ENCODE peak calls at places on chromosome 15, in six cellular contexts. X is stomach, Q is esophagus muscularis mucosa, C is HepG2, K is sigmoid colon, T is upper lobe of left lung. Z is an unnamed sample.

GRCh38 chr15:83846847-83847246 is 192.9 kb downstream of the ADAMTSL3 start:
- DNase-seq in X (no peak), Q (no peak), C (no peak), K (no peak), T (no peak), Z (no peak)

GRCh38 chr15:64642875-64643274 is 132.5 kb downstream of the RBPMS2 start:
- DNase-seq in X (no peak), Q (no peak), C (peak; percentile 92), K (no peak), T (no peak), Z (no peak)

GRCh38 chr15:50145451-50145872 is 26.4 kb upstream of the ATP8B4 start:
- DNase-seq in X (no peak), Q (no peak), C (peak; percentile 78), K (no peak), T (no peak), Z (no peak)

GRCh38 chr15:60649845-60650548 is 171.1 kb upstream of the ICE2 start:
- DNase-seq in X (no peak), Q (no peak), C (peak; percentile 41), K (no peak), T (no peak), Z (no peak)

GRCh38 chr15:51311510-51311909 is 26.9 kb downstream of the CYP19A1 start:
- DNase-seq in X (no peak), Q (no peak), C (peak; percentile 76), K (no peak), T (no peak), Z (no peak)

GRCh38 chr15:48850648-48851047 is 27.3 kb upstream of the EID1 start:
- DNase-seq in X (no peak), Q (no peak), C (no peak), K (no peak), T (no peak), Z (no peak)

GRCh38 chr15:68552773-68553172 is 26.0 kb upstream of the CORO2B start:
- DNase-seq in X (no peak), Q (peak; percentile 81), C (no peak), K (no peak), T (no peak), Z (no peak)

GRCh38 chr15:33489335-33489734 is 178.6 kb downstream of the RYR3 start:
- DNase-seq in X (no peak), Q (no peak), C (no peak), K (no peak), T (no peak), Z (no peak)

GRCh38 chr15:42576776-42577175 is 1.4 kb downstream of the STARD9 start:
- DNase-seq in X (no peak), Q (no peak), C (no peak), K (no peak), T (no peak), Z (no peak)

GRCh38 chr15:38652998-38653397 is 88.4 kb upstream of the RASGRP1 start:
- DNase-seq in X (no peak), Q (no peak), C (no peak), K (no peak), T (no peak), Z (no peak)

GRCh38 chr15:90367578-90367977 is 15.5 kb downstream of the ZNF774 start:
- DNase-seq in X (no peak), Q (no peak), C (no peak), K (no peak), T (no peak), Z (no peak)

GRCh38 chr15:80801891-80802680 is 22.9 kb downstream of the CEMIP start:
- DNase-seq in X (no peak), Q (no peak), C (no peak), K (no peak), T (peak; percentile 30), Z (no peak)

GRCh38 chr15:84142888-84143337 is 92.7 kb upstream of the GOLGA6L4 start:
- DNase-seq in X (peak; percentile 75), Q (no peak), C (peak; percentile 75), K (peak; percentile 87), T (peak; percentile 74), Z (peak; percentile 57)

GRCh38 chr15:74799843-74800558 is 12.6 kb upstream of the LMAN1L start:
- DNase-seq in X (peak; percentile 87), Q (no peak), C (peak; percentile 43), K (peak; percentile 80), T (peak; percentile 91), Z (peak; percentile 62)

GRCh38 chr15:51341366-51342248 is at the start of gene GLDN:
- DNase-seq in X (peak; percentile 52), Q (no peak), C (no peak), K (no peak), T (peak; percentile 51), Z (no peak)

GRCh38 chr15:69852482-69853275 is 245.0 kb downstream of the TLE3 start:
- DNase-seq in X (no peak), Q (no peak), C (no peak), K (no peak), T (no peak), Z (no peak)

GRCh38 chr15:88833196-88833595 is 30.0 kb downstream of the ACAN start:
- DNase-seq in X (no peak), Q (no peak), C (no peak), K (no peak), T (no peak), Z (no peak)

GRCh38 chr15:53569756-53570480 is 189.5 kb downstream of the WDR72 start:
- DNase-seq in X (no peak), Q (no peak), C (no peak), K (no peak), T (no peak), Z (no peak)

GRCh38 chr15:89452330-89452836 is 44.0 kb downstream of the RHCG start:
- DNase-seq in X (no peak), Q (no peak), C (no peak), K (no peak), T (no peak), Z (no peak)

GRCh38 chr15:65824031-65824743 is 32.1 kb upstream of the DENND4A start:
- DNase-seq in X (peak; percentile 57), Q (no peak), C (peak; percentile 81), K (peak; percentile 76), T (peak; percentile 42), Z (no peak)

GRCh38 chr15:60134609-60135008 is 130.5 kb downstream of the FOXB1 start:
- DNase-seq in X (no peak), Q (peak; percentile 29), C (no peak), K (no peak), T (no peak), Z (no peak)

GRCh38 chr15:23564798-23565394 is 578 bp upstream of the MKRN3 start:
- DNase-seq in X (no peak), Q (no peak), C (no peak), K (no peak), T (no peak), Z (no peak)

GRCh38 chr15:31298707-31299172 is 27.9 kb upstream of the KLF13 start:
- DNase-seq in X (peak; percentile 17), Q (peak; percentile 26), C (no peak), K (peak; percentile 39), T (no peak), Z (peak; percentile 13)

GRCh38 chr15:64149424-64150235 is 1.9 kb upstream of the SNX22 start:
- DNase-seq in X (no peak), Q (no peak), C (no peak), K (no peak), T (no peak), Z (no peak)

GRCh38 chr15:70778258-70779076 is 15.1 kb upstream of the UACA start:
- DNase-seq in X (no peak), Q (peak; percentile 17), C (no peak), K (no peak), T (no peak), Z (no peak)

DNA sequence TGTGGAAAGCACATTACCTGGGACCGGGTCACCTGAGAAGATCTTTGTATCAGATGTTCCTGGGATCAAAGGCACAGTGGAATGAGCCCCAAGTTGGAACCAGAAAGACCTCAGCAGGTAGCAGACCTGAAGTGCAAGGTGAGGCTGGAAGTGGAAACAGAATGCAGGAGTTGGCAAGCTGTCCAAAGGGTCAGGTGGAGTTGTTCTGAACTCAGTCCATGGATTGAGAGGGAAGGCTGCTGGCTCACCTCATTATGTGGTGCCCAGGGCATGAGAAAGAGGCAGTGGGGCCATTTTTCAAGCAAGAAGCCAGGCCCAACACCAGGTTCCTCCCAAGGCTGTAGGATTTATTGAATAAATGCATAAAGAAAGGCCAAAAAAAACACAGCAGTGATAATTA is 49.3 kb downstream of the TMEM266 start:
- DNase-seq in X (no peak), Q (no peak), C (no peak), K (no peak), T (no peak), Z (no peak)
- TF ChIP-seq POLR2AphosphoS5 in X (no peak), Q (no peak), C (no peak), K (no peak), T (no peak), Z (no peak)

GRCh38 chr15:43987924-43988323 is 161.1 kb downstream of the WDR76 start:
- DNase-seq in X (no peak), Q (no peak), C (no peak), K (no peak), T (no peak), Z (no peak)

GRCh38 chr15:43988900-43989299 is 162.1 kb downstream of the WDR76 start:
- DNase-seq in X (no peak), Q (no peak), C (no peak), K (no peak), T (no peak), Z (no peak)

GRCh38 chr15:43991235-43991634 is 164.4 kb downstream of the WDR76 start:
- DNase-seq in X (no peak), Q (no peak), C (no peak), K (no peak), T (no peak), Z (no peak)

GRCh38 chr15:43985976-43986375 is 159.2 kb downstream of the WDR76 start:
- DNase-seq in X (no peak), Q (no peak), C (no peak), K (no peak), T (no peak), Z (no peak)

GRCh38 chr15:43989938-43990337 is 163.1 kb downstream of the WDR76 start:
- DNase-seq in X (no peak), Q (no peak), C (no peak), K (no peak), T (no peak), Z (no peak)
- H3K27ac ChIP-seq in X (no peak overlapping the region), Q (no peak overlapping the region), C (no peak overlapping the region), K (no peak overlapping the region), T (no peak overlapping the region), Z (no peak overlapping the region)

GRCh38 chr15:57079446-57079845 is 161.0 kb downstream of the TCF12 start:
- DNase-seq in X (no peak), Q (no peak), C (no peak), K (no peak), T (no peak), Z (no peak)
- TF ChIP-seq CTCF in X (no peak), Q (no peak), C (no peak), K (no peak), T (no peak), Z (no peak)

GRCh38 chr15:67183443-67184169 is 70.9 kb downstream of the AAGAB start:
- DNase-seq in X (no peak), Q (no peak), C (peak; percentile 84), K (peak; percentile 78), T (no peak), Z (no peak)
- TF ChIP-seq POLR2AphosphoS5 in X (no peak), Q (peak; percentile 29), C (no peak), K (no peak), T (no peak), Z (peak; percentile 22)

GRCh38 chr15:63046927-63047760 is 4.6 kb downstream of the TPM1 start:
- DNase-seq in X (no peak), Q (no peak), C (no peak), K (no peak), T (no peak), Z (peak; percentile 57)
- H3K27ac ChIP-seq in X (no peak overlapping the region), Q (peak overlapping the region; percentile 97), C (peak overlapping the region; percentile 67), K (peak overlapping the region; percentile 99), T (no peak overlapping the region), Z (peak overlapping the region; percentile 93)

GRCh38 chr15:67520976-67521769 is at the start of gene C15orf61:
- DNase-seq in X (peak; percentile 91), Q (peak; percentile 93), C (peak; percentile 83), K (peak; percentile 92), T (peak; percentile 91), Z (peak; percentile 90)
- TF ChIP-seq CTCF in X (no peak), Q (no peak), C (peak; percentile 38), K (no peak), T (peak; percentile 16), Z (no peak)

Z was measured in breast epithelium.